ENCODE peak calls at places on chromosomes 4 and X, in nine cellular contexts. O is stimulated activated CD8-positive, alpha-beta memory T cell treated with anti-CD3 and anti-CD28 coated beads, Interleukin-12 subunit alpha, Interleukin-12 subunit beta, amount 100 ng/mL, for 1 hour; M is progenitor cell of endocrine pancreas; I is stimulated activated CD4-positive, alpha-beta T cell treated with anti-CD3 and anti-CD28 coated beads, Interleukin-4, amount 100 ng/mL, for 48 hours; E is left kidney; N is NCI-H1092; X is WTC11; U is T-helper 2 cell; R is HEK293T. P is an unnamed sample.

GRCh38 chr4:142160509-142160908 is 524.1 kb downstream of the IL15 start:
- DNase-seq in O (no peak), M (no peak), I (no peak), E (no peak), N (no peak), X (no peak), U (no peak), R (no peak), P (no peak)

GRCh38 chr4:53050361-53050774 is 188.3 kb downstream of the RASL11B start:
- DNase-seq in O (no peak), M (no peak), I (no peak), E (no peak), N (no peak), X (no peak), U (no peak), R (no peak), P (no peak)

GRCh38 chr4:140020457-140021361 is 133.3 kb downstream of the MAML3 start:
- DNase-seq in O (no peak), M (no peak), I (no peak), E (no peak), N (no peak), X (no peak), U (no peak), R (no peak), P (no peak)

GRCh38 chr4:40603281-40603680 is 26.4 kb downstream of the RBM47 start:
- DNase-seq in O (no peak), M (no peak), I (no peak), E (no peak), N (no peak), X (no peak), U (no peak), R (no peak), P (no peak)

GRCh38 chr4:124947622-124948265 is 235.2 kb upstream of the ANKRD50 start:
- DNase-seq in O (no peak), M (no peak), I (no peak), E (no peak), N (no peak), X (no peak), U (no peak), R (no peak), P (no peak)

GRCh38 chr4:169114341-169114974 is 104.4 kb upstream of the CBR4 start:
- DNase-seq in O (no peak), M (no peak), I (no peak), E (no peak), N (no peak), X (no peak), U (no peak), R (no peak), P (no peak)

GRCh38 chr4:80183196-80184052 is 13.9 kb upstream of the PRDM8 start:
- DNase-seq in O (peak; percentile 25), M (no peak), I (no peak), E (peak; percentile 49), N (no peak), X (no peak), U (peak; percentile 66), R (peak; percentile 48), P (no peak)

GRCh38 chrX:120791013-120791643 is 84.5 kb downstream of the CT47B1 start:
- DNase-seq in O (no peak), M (no peak), I (no peak), E (no peak), N (no peak), X (no peak), U (peak; percentile 24), R (no peak), P (no peak)

GRCh38 chr4:121181493-121181892 is 17.4 kb upstream of the TNIP3 start:
- DNase-seq in O (no peak), M (no peak), I (no peak), E (no peak), N (no peak), X (no peak), U (peak; percentile 50), R (no peak), P (no peak)

GRCh38 chr4:38184404-38184803 is 224.2 kb downstream of the PTTG2 start:
- DNase-seq in O (no peak), M (no peak), I (no peak), E (no peak), N (no peak), X (no peak), U (no peak), R (no peak), P (no peak)

P was measured in activated T-helper 1 cell treated with Interleukin-2 at 50 U/mL for 16 hours.